ENCODE peak calls at places on chromosomes 5 and 9, in five cellular contexts. M, T, C, K and X are unnamed samples.

GRCh38 chr5:1737790-1738405 is 61.7 kb downstream of the MRPL36 start:
- DNase-seq in M (peak), C (peak), K (peak), T (peak), X (no peak)

GRCh38 chr5:128216860-128217531 is 133.4 kb downstream of the SLC12A2 start:
- DNase-seq in K (no peak), M (no peak), T (no peak), C (peak), X (no peak)

GRCh38 chr5:121890297-121890858 is 38.7 kb downstream of the FTMT start:
- DNase-seq in M (peak), K (no peak), T (no peak), C (no peak), X (no peak)

GRCh38 chr5:72015103-72015548 is 92.1 kb upstream of the MAP1B start:
- DNase-seq in C (peak), M (peak), T (peak), K (peak), X (no peak)

GRCh38 chr9:134688231-134688630 is 46.6 kb downstream of the COL5A1 start:
- DNase-seq in M (no peak), K (no peak), C (no peak), T (no peak), X (no peak)

GRCh38 chr9:70581214-70581966 is 166.9 kb upstream of the KLF9 start:
- DNase-seq in T (no peak), C (no peak), K (no peak), M (no peak), X (no peak)

GRCh38 chr5:31449175-31449574 is 82.7 kb downstream of the DROSHA start:
- DNase-seq in K (no peak), C (peak), T (no peak), M (no peak), X (no peak)

GRCh38 chr5:135398160-135398854 is 724 bp downstream of the MACROH2A1 start:
- DNase-seq in T (peak), M (peak), C (no peak), K (peak), X (peak)

GRCh38 chr9:133742849-133743444 is 4.8 kb upstream of the SARDH start:
- DNase-seq in T (peak), C (peak), M (peak), K (peak), X (peak)

DNA sequence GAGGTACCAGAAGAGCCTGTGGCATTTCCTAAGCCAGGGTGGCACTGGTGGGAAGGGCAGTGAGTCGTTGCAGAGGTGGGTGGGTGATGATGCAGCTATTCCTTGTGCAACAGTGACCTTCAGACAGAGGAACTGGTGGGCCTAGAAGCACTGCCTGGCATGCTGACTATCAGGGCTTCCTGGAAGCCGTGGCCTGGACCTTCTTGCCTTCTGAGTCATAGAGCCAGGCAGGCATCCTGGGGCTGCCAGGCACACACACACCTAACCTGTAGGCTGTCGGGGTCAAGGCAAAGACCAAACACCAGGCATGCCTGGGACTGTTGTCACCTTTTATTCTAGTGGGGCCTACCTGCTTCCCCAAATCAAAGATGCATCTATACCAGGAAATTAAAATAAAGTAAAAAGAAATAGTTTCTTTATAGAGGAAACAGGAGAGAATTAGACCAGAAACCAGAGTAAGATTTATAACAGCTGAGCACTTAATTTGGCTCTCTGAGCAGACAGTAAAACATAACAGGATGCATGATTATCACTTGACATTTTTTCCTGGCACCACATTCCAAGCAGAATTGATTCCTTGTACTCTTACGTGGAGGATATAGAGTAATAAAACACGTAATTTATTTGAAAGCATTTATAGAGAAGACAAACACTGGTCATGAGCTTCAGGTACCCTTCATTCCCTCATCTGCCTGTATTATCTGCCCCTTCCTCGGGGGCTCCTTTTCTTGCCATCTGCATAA is 25.1 kb downstream of the NANS start:
- DNase-seq in M (peak), K (no peak), C (peak), T (peak), X (no peak)
- TF ChIP-seq MAFK in M (no peak), K (no peak), C (no peak), T (no peak), X (no peak)

GRCh38 chr5:103804714-103805113 is 242.1 kb upstream of the NUDT12 start:
- DNase-seq in C (peak), K (no peak), T (no peak), M (no peak), X (no peak)
- TF ChIP-seq MAFK in C (no peak), K (no peak), T (no peak), M (no peak), X (no peak)

DNA sequence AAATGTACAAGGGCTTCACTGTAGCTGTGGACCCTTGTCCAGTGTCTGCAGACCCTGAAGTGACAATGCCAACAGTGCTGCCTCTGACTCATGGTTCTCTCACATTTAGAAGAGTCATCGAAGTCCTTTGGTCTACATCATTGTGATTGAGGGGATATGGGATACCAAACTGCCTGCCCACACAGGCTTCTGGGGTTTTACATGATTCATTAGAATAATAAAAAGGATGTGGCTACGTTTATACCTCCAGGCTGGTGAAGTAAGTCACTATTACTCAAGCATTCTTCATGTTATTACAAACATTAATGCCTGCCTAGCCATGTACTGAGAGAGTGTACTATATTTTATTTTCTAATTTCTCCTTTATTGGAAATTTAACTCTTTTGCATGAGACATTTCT is 365.7 kb downstream of the SPATA31D1 start:
- DNase-seq in M (no peak), K (no peak), T (no peak), C (peak), X (no peak)
- TF ChIP-seq MAFK in M (no peak), K (no peak), T (no peak), C (peak), X (no peak)

GRCh38 chr9:124504530-124505005 is 2.6 kb downstream of the NR5A1 start:
- DNase-seq in C (no peak), T (no peak), K (peak), M (no peak), X (no peak)
- TF ChIP-seq MAFK in C (no peak), T (no peak), K (no peak), M (no peak), X (no peak)

GRCh38 chr5:6411141-6411540 is 32.8 kb upstream of the MED10 start:
- DNase-seq in M (no peak), K (no peak), T (no peak), C (no peak), X (no peak)

GRCh38 chr5:6407547-6408259 is 29.4 kb upstream of the MED10 start:
- DNase-seq in T (no peak), K (peak), C (no peak), M (no peak), X (no peak)

GRCh38 chr5:6408260-6408596 is 29.9 kb upstream of the MED10 start:
- DNase-seq in M (no peak), K (peak), T (no peak), C (no peak), X (no peak)

GRCh38 chr5:6410421-6410820 is 32.1 kb upstream of the MED10 start:
- DNase-seq in C (no peak), T (no peak), M (no peak), K (no peak), X (no peak)

DNA sequence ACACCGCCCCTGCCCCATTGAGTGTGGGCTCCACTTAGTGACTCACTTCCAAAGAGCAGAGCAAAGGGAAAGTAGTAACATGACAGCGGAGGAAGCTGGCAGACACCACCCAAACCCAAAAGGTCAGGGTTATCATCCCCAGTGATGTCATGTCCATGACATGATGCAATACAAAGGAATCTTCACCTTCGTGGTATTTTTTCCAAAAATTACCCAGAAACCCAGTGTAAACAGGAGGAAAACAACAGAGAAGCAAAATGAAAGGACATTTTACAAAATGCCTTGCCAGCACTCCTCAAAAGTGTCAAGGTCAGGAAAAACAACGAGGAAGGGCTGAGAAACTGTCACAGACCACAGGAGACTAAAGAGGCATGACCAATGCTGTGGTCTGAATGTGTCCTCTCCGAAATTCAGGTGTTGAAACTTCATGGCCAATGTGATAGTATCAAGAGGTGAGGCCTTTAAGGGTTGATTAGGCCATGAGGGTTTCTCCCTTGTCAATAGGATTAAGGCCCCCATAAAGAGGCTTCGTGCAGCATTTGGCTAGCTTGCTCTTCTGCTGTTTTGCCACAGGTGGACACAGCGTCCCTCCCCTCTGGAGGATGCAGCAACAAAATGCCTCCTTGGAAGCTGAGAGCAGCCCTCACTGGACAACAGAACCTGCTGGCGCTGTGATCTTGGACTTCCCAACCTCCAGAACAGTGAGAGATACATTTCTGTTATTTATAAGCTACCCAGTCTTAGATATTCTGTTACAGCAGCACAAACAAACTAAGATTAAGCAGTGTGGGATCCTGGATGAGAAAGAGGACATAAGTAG is 30.5 kb upstream of the MED10 start:
- DNase-seq in C (peak), T (no peak), K (no peak), M (no peak), X (no peak)
- TF ChIP-seq MAFK in C (no peak), T (no peak), K (no peak), M (no peak), X (no peak)

GRCh38 chr9:7536310-7536939 is 263.2 kb downstream of the DMAC1 start:
- DNase-seq in M (peak), T (peak), C (peak), K (peak), X (no peak)
- TF ChIP-seq MAFK in M (no peak), T (no peak), C (no peak), K (no peak), X (no peak)

GRCh38 chr9:124145903-124146575 is 111.7 kb upstream of the NEK6 start:
- DNase-seq in T (no peak), K (no peak), C (no peak), M (no peak), X (peak)

GRCh38 chr9:124137009-124137943 is 120.5 kb upstream of the NEK6 start:
- DNase-seq in C (peak), M (no peak), K (peak), T (no peak), X (peak)

GRCh38 chr9:124137944-124138335 is 119.8 kb upstream of the NEK6 start:
- DNase-seq in M (no peak), T (no peak), C (no peak), K (no peak), X (peak)

GRCh38 chr9:124139001-124139400 is 118.7 kb upstream of the NEK6 start:
- DNase-seq in K (no peak), C (peak), M (no peak), T (no peak), X (peak)

DNA sequence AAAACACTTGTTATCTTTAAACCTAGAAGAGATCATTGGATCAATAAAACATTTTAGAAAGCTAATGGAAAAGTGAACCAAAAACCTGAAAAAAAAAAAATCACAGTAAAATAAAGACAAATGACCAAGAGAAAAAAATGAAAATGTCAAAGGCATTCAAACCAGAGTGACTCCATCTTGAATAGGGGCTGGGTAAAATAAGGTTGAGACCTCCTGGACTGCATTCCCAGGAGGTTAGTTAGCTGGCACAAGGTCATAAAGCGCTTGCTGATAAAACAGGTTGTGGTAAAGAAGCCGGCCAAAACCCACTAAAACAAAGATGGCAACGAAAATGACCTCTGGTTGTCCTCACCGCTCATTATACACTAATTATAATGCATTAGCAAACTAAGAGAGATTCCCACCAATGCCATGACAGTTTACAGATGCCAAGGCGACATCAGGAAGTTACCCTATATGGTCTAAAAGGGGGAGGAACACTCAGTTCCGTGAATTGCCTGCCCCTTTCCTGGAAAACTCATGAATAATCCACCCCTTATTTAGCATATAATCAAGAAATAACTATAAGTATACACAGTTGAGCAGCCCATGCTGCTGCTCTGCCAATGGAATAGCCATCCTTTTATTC is 116.7 kb upstream of the NEK6 start:
- DNase-seq in C (no peak), T (no peak), M (no peak), K (no peak), X (peak)
- TF ChIP-seq MAFK in C (no peak), T (no peak), M (no peak), K (no peak), X (no peak)

DNA sequence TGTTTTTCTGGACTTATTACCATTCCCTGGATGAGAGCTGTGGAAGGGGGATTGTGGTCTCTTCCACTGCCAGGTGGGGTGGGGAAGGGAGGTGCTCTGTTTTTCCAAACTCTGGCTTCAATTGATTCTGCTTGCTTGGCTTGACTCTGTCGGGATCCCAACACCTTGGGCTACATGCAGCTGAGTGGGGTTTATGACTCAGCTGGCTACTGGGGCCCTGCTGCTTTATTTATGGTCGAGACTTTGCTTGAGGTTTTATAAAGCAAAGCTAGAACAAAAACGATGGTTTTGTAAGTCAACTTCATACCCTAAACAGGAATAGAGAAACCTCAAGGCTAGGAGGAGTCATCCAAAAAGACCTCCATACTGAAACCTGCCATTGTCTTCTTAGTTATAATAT is 76.3 kb downstream of the AOPEP start:
- DNase-seq in K (no peak), C (peak), M (no peak), T (no peak), X (no peak)
- TF ChIP-seq MAFK in K (no peak), C (no peak), M (no peak), T (no peak), X (no peak)